ENCODE peak calls at places on chromosomes 1 and 21, in four cellular contexts. F is SW480, H is RPMI8226, E is right atrium auricular region. M is an unnamed sample.

GRCh38 chr1:59596432-59596831 is 218.3 kb upstream of the HOOK1 start:
- DNase-seq in F (no peak), H (no peak), E (no peak), M (peak; percentile 99)

GRCh38 chr1:224357626-224358124 is 996 bp downstream of the CNIH4 start:
- DNase-seq in F (peak; percentile 31), H (no peak), E (no peak), M (no peak)

GRCh38 chr1:22207605-22208264 is 64.8 kb upstream of the WNT4 start:
- DNase-seq in F (no peak), H (no peak), E (no peak), M (no peak)

GRCh38 chr1:40818264-40818961 is 34.8 kb downstream of the KCNQ4 start:
- DNase-seq in F (no peak), H (peak; percentile 69), E (no peak), M (no peak)

GRCh38 chr21:42534901-42535378 is 21.3 kb downstream of the SLC37A1 start:
- DNase-seq in F (no peak), H (no peak), E (no peak), M (no peak)

GRCh38 chr1:10890391-10891073 is 94.1 kb upstream of the CASZ1 start:
- DNase-seq in F (no peak), H (no peak), E (no peak), M (no peak)

GRCh38 chr1:185499986-185500626 is 183.1 kb upstream of the IVNS1ABP start:
- DNase-seq in F (no peak), H (no peak), E (no peak), M (peak; percentile 44)

GRCh38 chr1:113940365-113941244 is 11.5 kb downstream of the HIPK1 start:
- DNase-seq in F (no peak), H (no peak), E (no peak), M (no peak)

GRCh38 chr1:109894823-109895719 is 15.6 kb upstream of the CSF1 start:
- DNase-seq in F (no peak), H (no peak), E (no peak), M (no peak)

GRCh38 chr21:45580181-45580575 is 37.9 kb upstream of the SLC19A1 start:
- DNase-seq in F (no peak), H (no peak), E (no peak), M (no peak)

GRCh38 chr1:160672789-160673695 is 26.2 kb upstream of the SLAMF1 start:
- DNase-seq in F (no peak), H (peak; percentile 73), E (no peak), M (no peak)

GRCh38 chr1:157580179-157580827 is 17.6 kb downstream of the FCRL4 start:
- DNase-seq in F (peak; percentile 53), H (peak; percentile 86), E (no peak), M (peak; percentile 4)

GRCh38 chr1:230084408-230085177 is 17.6 kb downstream of the GALNT2 start:
- DNase-seq in F (peak; percentile 88), H (peak; percentile 83), E (peak; percentile 84), M (no peak)

GRCh38 chr1:22588899-22589422 is 25.7 kb downstream of the EPHA8 start:
- DNase-seq in F (no peak), H (no peak), E (no peak), M (no peak)

GRCh38 chr1:45329445-45329844 is 2.8 kb downstream of the HPDL start:
- DNase-seq in F (no peak), H (no peak), E (no peak), M (no peak)